ENCODE peak calls at places on chromosomes 11 and 22, in nine cellular contexts. Y is transverse colon; T is uterus; H is spleen; Z is GM23248; P is CD8-positive, alpha-beta memory T cell; W is body of pancreas; C is adrenal gland; S is lung. X is an unnamed sample.

GRCh38 chr11:59158206-59159068 is 13.5 kb upstream of the DTX4 start:
- DNase-seq in Y (peak), C (peak), Z (peak), W (peak), P (peak), H (no peak), S (peak), T (peak), X (no peak)

GRCh38 chr11:46936138-46937110 is at the start of gene CSTPP1:
- DNase-seq in C (peak), S (peak), W (peak), Z (peak), T (peak), Y (peak), H (peak), P (peak), X (peak)

GRCh38 chr22:44450503-44450902 is 47.5 kb downstream of the RTL6 start:
- DNase-seq in S (no peak), Y (no peak), Z (no peak), H (peak), W (no peak), C (peak), P (no peak), T (no peak), X (no peak)

GRCh38 chr22:49972163-49973017 is 11.8 kb downstream of the PIM3 start:
- DNase-seq in S (no peak), Z (no peak), W (peak), H (peak), C (peak), Y (no peak), P (peak), T (peak), X (no peak)

GRCh38 chr11:128846985-128847384 is 20.1 kb downstream of the KCNJ1 start:
- DNase-seq in Z (no peak), W (no peak), P (no peak), S (no peak), T (no peak), Y (no peak), C (no peak), H (no peak), X (no peak)

GRCh38 chr22:46054091-46054877 is 77.3 kb upstream of the WNT7B start:
- DNase-seq in T (peak), S (peak), H (peak), W (peak), Y (peak), P (peak), Z (peak), C (peak), X (peak)

GRCh38 chr11:120272303-120272702 is 32.4 kb downstream of the POU2F3 start:
- DNase-seq in T (no peak), Z (peak), H (no peak), W (no peak), Y (no peak), C (no peak), P (no peak), S (no peak), X (no peak)

GRCh38 chr11:113974741-113975470 is at the start of gene HTR3A:
- DNase-seq in S (peak), C (peak), Y (peak), W (peak), Z (no peak), T (peak), H (no peak), P (no peak), X (no peak)

GRCh38 chr22:49827307-49827852 is 293 bp downstream of the BRD1 start:
- DNase-seq in P (no peak), T (no peak), Z (peak), W (no peak), H (no peak), Y (no peak), S (no peak), C (no peak), X (no peak)

GRCh38 chr11:134376150-134376921 is 35.7 kb downstream of the B3GAT1 start:
- DNase-seq in C (no peak), H (peak), S (no peak), P (peak), Z (no peak), W (no peak), T (no peak), Y (no peak), X (no peak)

GRCh38 chr11:114821626-114822025 is 143.3 kb downstream of the NXPE2 start:
- DNase-seq in Y (no peak), H (no peak), P (no peak), C (peak), S (no peak), T (no peak), W (no peak), Z (peak), X (peak)

GRCh38 chr11:1271927-1272326 is 37.5 kb downstream of the TOLLIP start:
- DNase-seq in H (peak), C (no peak), T (no peak), Z (no peak), P (no peak), S (no peak), Y (no peak), W (no peak), X (no peak)
- H3K27ac ChIP-seq in H (no peak), C (no peak), T (no peak), Z (no peak), P (no peak), S (no peak), Y (no peak), W (no peak), X (no peak)

GRCh38 chr11:123523539-123523938 is 93.5 kb downstream of the GRAMD1B start:
- DNase-seq in P (no peak), C (no peak), S (no peak), H (no peak), Z (no peak), T (no peak), Y (no peak), W (no peak), X (no peak)
- H3K27ac ChIP-seq in P (no peak), C (no peak), S (no peak), H (no peak), Z (no peak), T (no peak), Y (no peak), W (no peak), X (no peak)

GRCh38 chr11:88252208-88252607 is 77.0 kb upstream of the RAB38 start:
- DNase-seq in H (no peak), P (no peak), Z (no peak), Y (no peak), C (no peak), T (no peak), S (no peak), W (no peak), X (no peak)
- H3K27ac ChIP-seq in H (no peak), P (no peak), Z (no peak), Y (no peak), C (no peak), T (no peak), S (no peak), W (no peak), X (no peak)

GRCh38 chr11:70174846-70175764 is 28.0 kb upstream of the FADD start:
- DNase-seq in Y (no peak), S (no peak), W (no peak), P (no peak), T (no peak), H (no peak), C (no peak), Z (no peak), X (no peak)

GRCh38 chr11:70169136-70169535 is 34.0 kb upstream of the FADD start:
- DNase-seq in S (no peak), H (no peak), Y (no peak), T (no peak), P (no peak), C (no peak), W (no peak), Z (no peak), X (no peak)

GRCh38 chr11:70169632-70170031 is 33.5 kb upstream of the FADD start:
- DNase-seq in T (no peak), H (no peak), P (no peak), Y (no peak), S (no peak), W (no peak), Z (no peak), C (no peak), X (no peak)

GRCh38 chr11:70170596-70171210 is 32.4 kb upstream of the FADD start:
- DNase-seq in H (no peak), C (no peak), W (no peak), Y (no peak), P (no peak), S (no peak), T (no peak), Z (no peak), X (no peak)

GRCh38 chr11:70173018-70173417 is 30.1 kb upstream of the FADD start:
- DNase-seq in Z (no peak), P (no peak), S (no peak), T (no peak), C (no peak), W (no peak), Y (no peak), H (no peak), X (no peak)
- H3K27ac ChIP-seq in Z (no peak), P (no peak), S (no peak), T (no peak), C (no peak), W (no peak), Y (no peak), H (no peak), X (no peak)

GRCh38 chr22:40216041-40216756 is 38.5 kb downstream of the TNRC6B start:
- DNase-seq in W (no peak), T (no peak), P (no peak), Z (no peak), Y (peak), S (no peak), C (peak), H (no peak), X (no peak)
- H3K27ac ChIP-seq in W (no peak), T (no peak), P (no peak), Z (no peak), Y (peak), S (peak), C (no peak), H (peak), X (no peak)

GRCh38 chr11:8167796-8168195 is 1.0 kb downstream of the RIC3 start:
- DNase-seq in Z (peak), P (no peak), H (no peak), T (no peak), S (no peak), W (no peak), C (no peak), Y (no peak), X (no peak)

GRCh38 chr11:8168485-8169257 is at the start of gene RIC3:
- DNase-seq in S (peak), T (peak), Z (no peak), Y (peak), H (peak), W (peak), P (peak), C (peak), X (peak)
- H3K27ac ChIP-seq in S (peak), T (no peak), Z (no peak), Y (no peak), H (no peak), W (peak), P (no peak), C (peak), X (peak)